ENCODE peak calls at places on chromosomes 1 and 21, in ten cellular contexts. U is NCI-H1092; Q is GM23248; J is foreskin fibroblast; K is right cardiac atrium; M is NCI-H2081; F is stimulated activated CD8-positive, alpha-beta memory T cell treated with anti-CD3 and anti-CD28 coated beads, Interleukin-12 subunit alpha, Interleukin-12 subunit beta, amount 100 ng/mL, for 1 hour; S is activated naive CD4-positive, alpha-beta T cell treated with Interleukin-2 at 50 U/mL for 16 hours; N is activated CD8-positive, alpha-beta memory T cell treated with anti-CD3 and anti-CD28 coated beads, Interleukin-2, amount 50 U/mL, for 48 hours; Z is COLO829. G is an unnamed sample.
A peak's percentile ranks its signal among the peaks of the same experiment; 100 is the strongest.

GRCh38 chr1:109756848-109757521 is 6.7 kb downstream of the EPS8L3 start:
- DNase-seq in U (no peak), Q (no peak), J (no peak), K (no peak), M (no peak), F (no peak), S (no peak), N (peak; percentile 32), Z (no peak), G (no peak)

GRCh38 chr1:214801191-214801590 is 198.2 kb downstream of the CENPF start:
- DNase-seq in U (no peak), Q (peak; percentile 65), J (peak; percentile 59), K (no peak), M (no peak), F (no peak), S (no peak), N (no peak), Z (no peak), G (no peak)

GRCh38 chr1:231841616-231842344 is 215.2 kb downstream of the DISC1 start:
- DNase-seq in U (no peak), Q (peak; percentile 84), J (peak; percentile 87), K (no peak), M (no peak), F (no peak), S (no peak), N (no peak), Z (no peak), G (no peak)

GRCh38 chr21:46368533-46369285 is 44.8 kb downstream of the PCNT start:
- DNase-seq in U (no peak), Q (no peak), J (no peak), K (no peak), M (no peak), F (no peak), S (peak; percentile 40), N (peak; percentile 69), Z (no peak), G (no peak)

GRCh38 chr1:224338150-224338838 is 8.3 kb upstream of the NVL start:
- DNase-seq in U (no peak), Q (no peak), J (no peak), K (no peak), M (no peak), F (no peak), S (no peak), N (no peak), Z (no peak), G (no peak)

GRCh38 chr21:26709090-26709489 is 136.0 kb upstream of the CYYR1 start:
- DNase-seq in U (no peak), Q (peak; percentile 73), J (peak; percentile 52), K (no peak), M (no peak), F (no peak), S (no peak), N (no peak), Z (no peak), G (no peak)

GRCh38 chr21:46457801-46458314 is 833 bp upstream of the DIP2A start:
- DNase-seq in U (peak; percentile 9), Q (peak; percentile 81), J (peak; percentile 69), K (no peak), M (peak; percentile 28), F (no peak), S (no peak), N (no peak), Z (no peak), G (peak; percentile 70)

GRCh38 chr1:229133734-229134265 is 137.1 kb upstream of the RAB4A start:
- DNase-seq in U (no peak), Q (no peak), J (no peak), K (no peak), M (no peak), F (no peak), S (no peak), N (no peak), Z (no peak), G (no peak)

GRCh38 chr1:61011514-61012263 is 70.7 kb upstream of the NFIA start:
- DNase-seq in U (peak; percentile 56), Q (no peak), J (no peak), K (no peak), M (peak; percentile 81), F (no peak), S (no peak), N (no peak), Z (no peak), G (no peak)

GRCh38 chr1:221543529-221544120 is 198.3 kb downstream of the DUSP10 start:
- DNase-seq in U (no peak), Q (peak; percentile 70), J (peak; percentile 67), K (no peak), M (peak; percentile 52), F (no peak), S (no peak), N (no peak), Z (peak; percentile 71), G (no peak)

GRCh38 chr1:62870148-62870547 is 86.2 kb downstream of the ATG4C start:
- DNase-seq in U (no peak), Q (peak; percentile 17), J (peak; percentile 11), K (no peak), M (no peak), F (no peak), S (no peak), N (no peak), Z (no peak), G (no peak)

GRCh38 chr1:220544901-220545303 is 17.0 kb downstream of the MARK1 start:
- DNase-seq in U (no peak), Q (peak; percentile 5), J (peak; percentile 24), K (no peak), M (no peak), F (no peak), S (no peak), N (no peak), Z (no peak), G (no peak)

GRCh38 chr1:80158266-80158665 is 1151.7 kb upstream of the ADGRL4 start:
- DNase-seq in U (no peak), Q (no peak), J (no peak), K (no peak), M (no peak), F (no peak), S (no peak), N (no peak), Z (no peak), G (no peak)

GRCh38 chr1:145782166-145783099 is 41.5 kb downstream of the RNF115 start:
- DNase-seq in U (no peak), Q (peak; percentile 87), J (peak; percentile 90), K (no peak), M (no peak), F (no peak), S (no peak), N (no peak), Z (no peak), G (no peak)

GRCh38 chr1:203158967-203159665 is 16.5 kb downstream of the MYBPH start:
- DNase-seq in U (peak; percentile 40), Q (no peak), J (no peak), K (no peak), M (peak; percentile 49), F (no peak), S (no peak), N (no peak), Z (no peak), G (no peak)

GRCh38 chr21:44428281-44428942 is 26.9 kb upstream of the LRRC3 start:
- DNase-seq in U (no peak), Q (peak; percentile 38), J (no peak), K (no peak), M (peak; percentile 1), F (no peak), S (peak; percentile 46), N (peak; percentile 81), Z (peak; percentile 81), G (peak; percentile 31)

GRCh38 chr21:43880111-43880985 is 15.3 kb downstream of the AGPAT3 start:
- DNase-seq in U (no peak), Q (peak; percentile 68), J (peak; percentile 39), K (no peak), M (no peak), F (no peak), S (no peak), N (no peak), Z (no peak), G (peak; percentile 58)

GRCh38 chr1:13549521-13549920 is 34.1 kb upstream of the PDPN start:
- DNase-seq in U (no peak), Q (no peak), J (no peak), K (no peak), M (no peak), F (no peak), S (no peak), N (no peak), Z (no peak), G (no peak)

GRCh38 chr1:24735619-24736375 is 9.4 kb upstream of the CLIC4 start:
- DNase-seq in U (peak; percentile 84), Q (peak; percentile 58), J (peak; percentile 62), K (peak; percentile 84), M (peak; percentile 95), F (no peak), S (no peak), N (no peak), Z (no peak), G (no peak)

GRCh38 chr1:39478536-39478935 is 12.9 kb upstream of the BMP8A start:
- DNase-seq in U (no peak), Q (no peak), J (no peak), K (no peak), M (no peak), F (no peak), S (no peak), N (no peak), Z (no peak), G (no peak)

GRCh38 chr1:77594366-77595112 is 87.9 kb downstream of the ZZZ3 start:
- DNase-seq in U (no peak), Q (no peak), J (no peak), K (no peak), M (no peak), F (no peak), S (no peak), N (no peak), Z (no peak), G (no peak)

GRCh38 chr1:203346060-203346754 is 4.7 kb downstream of the FMOD start:
- DNase-seq in U (no peak), Q (no peak), J (peak; percentile 28), K (no peak), M (no peak), F (no peak), S (no peak), N (no peak), Z (peak; percentile 57), G (no peak)

GRCh38 chr1:24713176-24713575 is 32.1 kb upstream of the CLIC4 start:
- DNase-seq in U (no peak), Q (peak; percentile 71), J (peak; percentile 48), K (no peak), M (no peak), F (no peak), S (no peak), N (no peak), Z (no peak), G (no peak)

GRCh38 chr1:53562256-53562982 is 103.2 kb downstream of the DMRTB1 start:
- DNase-seq in U (no peak), Q (no peak), J (no peak), K (peak; percentile 18), M (no peak), F (no peak), S (peak; percentile 8), N (peak; percentile 68), Z (no peak), G (no peak)

GRCh38 chr1:34049477-34049876 is 115.6 kb downstream of the CSMD2 start:
- DNase-seq in U (no peak), Q (no peak), J (no peak), K (no peak), M (no peak), F (no peak), S (no peak), N (no peak), Z (no peak), G (no peak)

GRCh38 chr21:15839026-15839425 is 109.2 kb downstream of the USP25 start:
- DNase-seq in U (no peak), Q (no peak), J (no peak), K (no peak), M (no peak), F (no peak), S (no peak), N (no peak), Z (no peak), G (no peak)

GRCh38 chr1:41735587-41736290 is 183.0 kb downstream of the HIVEP3 start:
- DNase-seq in U (no peak), Q (no peak), J (no peak), K (peak; percentile 80), M (no peak), F (no peak), S (no peak), N (no peak), Z (peak; percentile 20), G (no peak)

GRCh38 chr1:234643111-234643849 is 33.3 kb upstream of the IRF2BP2 start:
- DNase-seq in U (no peak), Q (no peak), J (no peak), K (no peak), M (no peak), F (no peak), S (no peak), N (no peak), Z (no peak), G (no peak)

G was measured in psoas muscle.